ENCODE peak calls at places on chromosome 1, in six cellular contexts. One of them, this sample, is unnamed.

GRCh38 chr1:239844833-239845232 is 246.8 kb upstream of the FMN2 start:
- DNase-seq in non-pigmented ciliary epithelial cell: no peak
- DNase-seq in activated CD8-positive, alpha-beta memory T cell treated with anti-CD3 and anti-CD28 coated beads for 4 hours: no peak
- DNase-seq in astrocyte: no peak
- DNase-seq in tibial nerve: no peak
- DNase-seq in right cardiac atrium: no peak
- DNase-seq in this sample: no peak

GRCh38 chr1:21090460-21090859 is 86.2 kb downstream of the EIF4G3 start:
- DNase-seq in non-pigmented ciliary epithelial cell: no peak
- DNase-seq in right cardiac atrium: no peak
- DNase-seq in tibial nerve: no peak
- DNase-seq in astrocyte: no peak
- DNase-seq in activated CD8-positive, alpha-beta memory T cell treated with anti-CD3 and anti-CD28 coated beads for 4 hours: no peak
- DNase-seq in this sample: no peak

GRCh38 chr1:223742861-223743517 is 30.6 kb downstream of the CAPN2 start:
- DNase-seq in activated CD8-positive, alpha-beta memory T cell treated with anti-CD3 and anti-CD28 coated beads for 4 hours: no peak
- DNase-seq in right cardiac atrium: no peak
- DNase-seq in tibial nerve: no peak
- DNase-seq in non-pigmented ciliary epithelial cell: no peak
- DNase-seq in astrocyte: no peak
- DNase-seq in this sample: no peak

GRCh38 chr1:244957525-244957924 is 93.2 kb upstream of the HNRNPU start:
- DNase-seq in non-pigmented ciliary epithelial cell: no peak
- DNase-seq in astrocyte: no peak
- DNase-seq in right cardiac atrium: no peak
- DNase-seq in activated CD8-positive, alpha-beta memory T cell treated with anti-CD3 and anti-CD28 coated beads for 4 hours: no peak
- DNase-seq in tibial nerve: no peak
- DNase-seq in this sample: no peak

GRCh38 chr1:155499953-155500621 is 62.5 kb downstream of the ASH1L start:
- DNase-seq in astrocyte: no peak
- DNase-seq in right cardiac atrium: no peak
- DNase-seq in activated CD8-positive, alpha-beta memory T cell treated with anti-CD3 and anti-CD28 coated beads for 4 hours: no peak
- DNase-seq in tibial nerve: no peak
- DNase-seq in non-pigmented ciliary epithelial cell: no peak
- DNase-seq in this sample: no peak

GRCh38 chr1:78911956-78912880 is 94.3 kb downstream of the ADGRL4 start:
- DNase-seq in right cardiac atrium: no peak
- DNase-seq in tibial nerve: no peak
- DNase-seq in non-pigmented ciliary epithelial cell: no peak
- DNase-seq in activated CD8-positive, alpha-beta memory T cell treated with anti-CD3 and anti-CD28 coated beads for 4 hours: no peak
- DNase-seq in astrocyte: no peak
- DNase-seq in this sample: no peak

GRCh38 chr1:204751883-204752687 is 66.5 kb upstream of the LRRN2 start:
- DNase-seq in astrocyte: no peak
- DNase-seq in right cardiac atrium: peak
- DNase-seq in non-pigmented ciliary epithelial cell: no peak
- DNase-seq in tibial nerve: no peak
- DNase-seq in activated CD8-positive, alpha-beta memory T cell treated with anti-CD3 and anti-CD28 coated beads for 4 hours: no peak
- DNase-seq in this sample: no peak

GRCh38 chr1:60279798-60280197 is 206.2 kb upstream of the C1orf87 start:
- DNase-seq in right cardiac atrium: no peak
- DNase-seq in non-pigmented ciliary epithelial cell: no peak
- DNase-seq in activated CD8-positive, alpha-beta memory T cell treated with anti-CD3 and anti-CD28 coated beads for 4 hours: no peak
- DNase-seq in tibial nerve: no peak
- DNase-seq in astrocyte: peak
- DNase-seq in this sample: no peak

GRCh38 chr1:52747450-52747849 is 21.2 kb downstream of the ZYG11B start:
- DNase-seq in tibial nerve: no peak
- DNase-seq in activated CD8-positive, alpha-beta memory T cell treated with anti-CD3 and anti-CD28 coated beads for 4 hours: no peak
- DNase-seq in right cardiac atrium: no peak
- DNase-seq in astrocyte: no peak
- DNase-seq in non-pigmented ciliary epithelial cell: no peak
- DNase-seq in this sample: no peak

GRCh38 chr1:3034728-3035610 is 13.7 kb downstream of the ACTRT2 start:
- DNase-seq in non-pigmented ciliary epithelial cell: no peak
- DNase-seq in tibial nerve: no peak
- DNase-seq in right cardiac atrium: peak
- DNase-seq in astrocyte: no peak
- DNase-seq in activated CD8-positive, alpha-beta memory T cell treated with anti-CD3 and anti-CD28 coated beads for 4 hours: no peak
- DNase-seq in this sample: no peak

GRCh38 chr1:62732327-62732726 is 44.1 kb upstream of the DOCK7 start:
- DNase-seq in tibial nerve: no peak
- DNase-seq in right cardiac atrium: no peak
- DNase-seq in astrocyte: no peak
- DNase-seq in non-pigmented ciliary epithelial cell: no peak
- DNase-seq in activated CD8-positive, alpha-beta memory T cell treated with anti-CD3 and anti-CD28 coated beads for 4 hours: no peak
- DNase-seq in this sample: no peak

This sample was measured in testis.